ENCODE peak calls at places on chromosomes 12 and 14, in four cellular contexts. One of them, this sample, is unnamed.

GRCh38 chr14:25620515-25620914 is 570.6 kb upstream of the STXBP6 start:
- DNase-seq in WTC11: no peak
- DNase-seq in GM12878: no peak
- DNase-seq in HepG2: no peak
- DNase-seq in this sample: no peak

GRCh38 chr14:77154421-77154820 is 12.8 kb upstream of the ZDHHC22 start:
- DNase-seq in WTC11: no peak
- DNase-seq in GM12878: no peak
- DNase-seq in HepG2: no peak
- DNase-seq in this sample: no peak

GRCh38 chr12:73984552-73984951 is 553.1 kb upstream of the ATXN7L3B start:
- DNase-seq in WTC11: no peak
- DNase-seq in GM12878: no peak
- DNase-seq in HepG2: no peak
- DNase-seq in this sample: no peak

GRCh38 chr14:54348001-54348611 is 48.7 kb upstream of the CDKN3 start:
- DNase-seq in WTC11: no peak
- DNase-seq in GM12878: no peak
- DNase-seq in HepG2: peak; percentile 75
- DNase-seq in this sample: peak; percentile 47

GRCh38 chr12:111444314-111444705 is 38.6 kb downstream of the SH2B3 start:
- DNase-seq in WTC11: no peak
- DNase-seq in GM12878: peak; percentile 86
- DNase-seq in HepG2: no peak
- DNase-seq in this sample: no peak

GRCh38 chr12:121198949-121199348 is 11.0 kb upstream of the P2RX4 start:
- DNase-seq in WTC11: no peak
- DNase-seq in GM12878: no peak
- DNase-seq in HepG2: no peak
- DNase-seq in this sample: no peak

GRCh38 chr12:2664721-2665577 is 129.8 kb upstream of the FKBP4 start:
- DNase-seq in WTC11: peak; percentile 5
- DNase-seq in GM12878: no peak
- DNase-seq in HepG2: no peak
- DNase-seq in this sample: no peak

GRCh38 chr12:66083766-66084165 is 46.8 kb downstream of the LLPH start:
- DNase-seq in WTC11: no peak
- DNase-seq in GM12878: no peak
- DNase-seq in HepG2: no peak
- DNase-seq in this sample: no peak

GRCh38 chr14:54450535-54450934 is 9.4 kb upstream of the CNIH1 start:
- DNase-seq in WTC11: no peak
- DNase-seq in GM12878: peak; percentile 42
- DNase-seq in HepG2: no peak
- DNase-seq in this sample: no peak

GRCh38 chr12:27177716-27178115 is 66.4 kb upstream of the STK38L start:
- DNase-seq in WTC11: no peak
- DNase-seq in GM12878: no peak
- DNase-seq in HepG2: no peak
- DNase-seq in this sample: no peak

GRCh38 chr12:88153959-88154358 is 11.9 kb downstream of the TMTC3 start:
- DNase-seq in WTC11: no peak
- DNase-seq in GM12878: no peak
- DNase-seq in HepG2: peak; percentile 16
- DNase-seq in this sample: no peak

GRCh38 chr14:93788307-93788556 is at the start of gene PRIMA1:
- DNase-seq in WTC11: no peak
- DNase-seq in GM12878: no peak
- DNase-seq in HepG2: no peak
- DNase-seq in this sample: no peak

GRCh38 chr14:28294834-28295440 is 471.6 kb upstream of the FOXG1 start:
- DNase-seq in WTC11: no peak
- DNase-seq in GM12878: no peak
- DNase-seq in HepG2: peak; percentile 27
- DNase-seq in this sample: peak; percentile 3

GRCh38 chr14:100708349-100709217 is 18.1 kb upstream of the DLK1 start:
- DNase-seq in WTC11: peak; percentile 87
- DNase-seq in GM12878: no peak
- DNase-seq in HepG2: peak; percentile 37
- DNase-seq in this sample: no peak

GRCh38 chr12:102480401-102480800 is at the start of gene IGF1:
- DNase-seq in WTC11: no peak
- DNase-seq in GM12878: no peak
- DNase-seq in HepG2: no peak
- DNase-seq in this sample: no peak

GRCh38 chr12:89770391-89770790 is 61.8 kb upstream of the ATP2B1 start:
- DNase-seq in WTC11: no peak
- DNase-seq in GM12878: no peak
- DNase-seq in HepG2: no peak
- DNase-seq in this sample: no peak

GRCh38 chr12:81759215-81759991 is at the start of gene PPFIA2:
- DNase-seq in WTC11: peak; percentile 49
- DNase-seq in GM12878: no peak
- DNase-seq in HepG2: no peak
- DNase-seq in this sample: no peak

GRCh38 chr12:104154286-104154685 is 16.3 kb upstream of the NFYB start:
- DNase-seq in WTC11: no peak
- DNase-seq in GM12878: no peak
- DNase-seq in HepG2: no peak
- DNase-seq in this sample: no peak

GRCh38 chr14:52683985-52684520 is 11.3 kb downstream of the ERO1A start:
- DNase-seq in WTC11: no peak
- DNase-seq in GM12878: no peak
- DNase-seq in HepG2: no peak
- DNase-seq in this sample: no peak

GRCh38 chr12:132218915-132219314 is 74.7 kb downstream of the NOC4L start:
- DNase-seq in WTC11: peak; percentile 63
- DNase-seq in GM12878: no peak
- DNase-seq in HepG2: peak; percentile 35
- DNase-seq in this sample: peak; percentile 68

GRCh38 chr12:79071498-79071897 is 206.9 kb downstream of the SYT1 start:
- DNase-seq in WTC11: no peak
- DNase-seq in GM12878: no peak
- DNase-seq in HepG2: no peak
- DNase-seq in this sample: no peak

GRCh38 chr14:71554323-71554722 is 377.9 kb upstream of the RGS6 start:
- DNase-seq in WTC11: no peak
- DNase-seq in GM12878: peak; percentile 82
- DNase-seq in HepG2: no peak
- DNase-seq in this sample: no peak

GRCh38 chr12:27864521-27864920 is 84.5 kb upstream of the MANSC4 start:
- DNase-seq in WTC11: no peak
- DNase-seq in GM12878: no peak
- DNase-seq in HepG2: no peak
- DNase-seq in this sample: no peak

GRCh38 chr12:102681309-102681708 is 200.9 kb upstream of the IGF1 start:
- DNase-seq in WTC11: no peak
- DNase-seq in GM12878: no peak
- DNase-seq in HepG2: no peak
- DNase-seq in this sample: no peak

GRCh38 chr12:132121283-132121682 is 22.8 kb downstream of the DDX51 start:
- DNase-seq in WTC11: no peak
- DNase-seq in GM12878: no peak
- DNase-seq in HepG2: no peak
- DNase-seq in this sample: no peak

GRCh38 chr14:54837508-54838149 is 65.0 kb downstream of the GCH1 start:
- DNase-seq in WTC11: no peak
- DNase-seq in GM12878: no peak
- DNase-seq in HepG2: peak; percentile 93
- DNase-seq in this sample: no peak

GRCh38 chr14:100416081-100416480 is 92.9 kb downstream of the SLC25A47 start:
- DNase-seq in WTC11: no peak
- DNase-seq in GM12878: no peak
- DNase-seq in HepG2: no peak
- DNase-seq in this sample: no peak

GRCh38 chr14:49497267-49497666 is 88.9 kb downstream of the RPS29 start:
- DNase-seq in WTC11: no peak
- DNase-seq in GM12878: no peak
- DNase-seq in HepG2: no peak
- DNase-seq in this sample: no peak

GRCh38 chr12:113601656-113602263 is 130.1 kb upstream of the LHX5 start:
- DNase-seq in WTC11: peak; percentile 69
- DNase-seq in GM12878: no peak
- DNase-seq in HepG2: no peak
- DNase-seq in this sample: peak; percentile 59

GRCh38 chr14:100187247-100187833 is 27.9 kb upstream of the DEGS2 start:
- DNase-seq in WTC11: no peak
- DNase-seq in GM12878: no peak
- DNase-seq in HepG2: no peak
- DNase-seq in this sample: no peak

GRCh38 chr12:92702754-92703679 is at the start of gene PLEKHG7:
- DNase-seq in WTC11: no peak
- DNase-seq in GM12878: peak; percentile 80
- DNase-seq in HepG2: peak; percentile 47
- DNase-seq in this sample: no peak

GRCh38 chr12:53495903-53496751 is 3.1 kb downstream of the MAP3K12 start:
- DNase-seq in WTC11: peak; percentile 69
- DNase-seq in GM12878: peak; percentile 28
- DNase-seq in HepG2: peak; percentile 63
- DNase-seq in this sample: peak; percentile 65

GRCh38 chr12:93767524-93767863 is 90.3 kb downstream of the CRADD start:
- DNase-seq in WTC11: no peak
- DNase-seq in GM12878: no peak
- DNase-seq in HepG2: no peak
- DNase-seq in this sample: no peak

GRCh38 chr14:75987201-75987970 is 1.8 kb downstream of the IFT43 start:
- DNase-seq in WTC11: no peak
- DNase-seq in GM12878: no peak
- DNase-seq in HepG2: no peak
- DNase-seq in this sample: no peak

GRCh38 chr12:8687846-8688601 is 9.8 kb upstream of the RIMKLB start:
- DNase-seq in WTC11: no peak
- DNase-seq in GM12878: no peak
- DNase-seq in HepG2: no peak
- DNase-seq in this sample: no peak

DNA sequence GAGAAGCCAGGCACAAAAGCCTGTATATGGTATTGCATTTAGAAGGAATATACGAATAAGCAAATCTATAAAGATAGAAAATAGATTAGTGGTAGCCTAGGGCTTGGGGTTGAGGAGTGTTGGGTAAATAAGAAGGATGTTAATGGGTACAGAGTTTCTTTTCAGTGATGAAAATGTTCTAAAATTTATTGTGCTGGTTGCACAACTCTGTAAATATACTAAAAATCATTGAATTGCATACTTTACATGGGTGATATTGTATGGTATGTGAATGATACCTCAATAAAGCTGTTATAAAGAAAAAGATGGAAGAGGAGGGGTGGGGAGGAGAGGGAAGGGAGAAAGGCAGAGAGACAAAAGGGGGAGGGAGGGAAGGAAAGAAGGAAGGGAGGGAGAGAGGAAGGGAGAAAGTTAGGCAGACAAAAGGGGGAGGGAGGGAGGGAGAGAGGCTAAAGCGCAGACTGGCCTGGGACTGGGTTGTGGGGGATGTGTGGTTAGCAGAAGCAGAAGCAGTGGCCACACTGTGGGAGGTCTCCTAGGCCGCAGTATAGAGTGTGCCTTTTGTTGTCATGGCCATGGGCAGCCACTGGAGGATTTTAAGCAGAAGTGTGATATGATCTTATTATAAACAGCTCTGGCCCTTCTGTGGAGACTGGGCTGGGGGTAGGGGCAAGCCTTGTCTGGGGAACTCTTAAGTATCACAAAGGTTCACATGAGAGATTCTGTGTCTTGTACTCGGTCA is 73.6 kb upstream of the ELK3 start:
- DNase-seq in WTC11: peak; percentile 14
- DNase-seq in GM12878: peak; percentile 15
- DNase-seq in HepG2: no peak
- DNase-seq in this sample: peak; percentile 21
- TF ChIP-seq TCF7 in WTC11: no peak
- TF ChIP-seq TCF7 in GM12878: no peak
- TF ChIP-seq TCF7 in HepG2: no peak
- TF ChIP-seq TCF7 in this sample: no peak

DNA sequence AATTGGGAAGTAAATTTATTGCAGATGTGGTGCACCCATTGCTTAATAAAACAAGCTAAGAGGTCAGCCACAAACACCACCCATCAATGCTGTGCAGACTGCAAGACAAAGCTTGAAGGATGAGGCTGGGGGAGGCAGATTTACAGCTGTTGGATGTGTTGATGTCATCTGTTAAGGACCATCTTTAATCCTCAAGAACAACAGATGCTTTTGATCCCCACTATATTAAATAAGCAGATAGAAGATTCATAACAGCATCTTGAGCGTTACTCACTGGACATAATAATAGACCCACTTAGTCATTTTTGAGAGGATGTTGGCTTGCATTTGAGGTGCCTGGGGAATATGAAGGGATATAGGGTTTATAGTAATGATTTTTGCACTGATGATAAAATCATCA is 58.8 kb downstream of the GPR68 start:
- DNase-seq in WTC11: no peak
- DNase-seq in GM12878: no peak
- DNase-seq in HepG2: no peak
- DNase-seq in this sample: no peak
- TF ChIP-seq ATF2 in WTC11: no peak
- TF ChIP-seq ATF2 in GM12878: no peak
- TF ChIP-seq ATF2 in HepG2: no peak
- TF ChIP-seq ATF2 in this sample: no peak

GRCh38 chr14:50772361-50772760 is 58.6 kb downstream of the NIN start:
- DNase-seq in WTC11: no peak
- DNase-seq in GM12878: no peak
- DNase-seq in HepG2: no peak
- DNase-seq in this sample: no peak
- TF ChIP-seq TCF7 in WTC11: no peak
- TF ChIP-seq TCF7 in GM12878: no peak
- TF ChIP-seq TCF7 in HepG2: no peak
- TF ChIP-seq TCF7 in this sample: no peak

GRCh38 chr12:124680863-124681778 is 113.7 kb upstream of the NCOR2 start:
- DNase-seq in WTC11: peak; percentile 39
- DNase-seq in GM12878: peak; percentile 71
- DNase-seq in HepG2: peak; percentile 80
- DNase-seq in this sample: peak; percentile 79
- TF ChIP-seq ATF2 in WTC11: no peak
- TF ChIP-seq ATF2 in GM12878: peak; percentile 78
- TF ChIP-seq ATF2 in HepG2: peak; percentile 26
- TF ChIP-seq ATF2 in this sample: no peak

This sample was measured in K562.